ENCODE peak calls at places on chromosomes 3 and 15, in nine cellular contexts. One of them, this sample, is unnamed. For H3K36me3, the result is how much of the 10 kb centered on the place peaks cover.

GRCh38 chr3:9899289-9899791 is 3.3 kb upstream of the IL17RE start:
- DNase-seq in body of pancreas: no peak
- DNase-seq in pancreas: no peak
- DNase-seq in lower lobe of right lung: no peak
- DNase-seq in GM06990: no peak
- DNase-seq in brain microvascular endothelial cell: no peak
- DNase-seq in ovary: no peak
- DNase-seq in PC-3: no peak
- DNase-seq in prostate gland: no peak
- DNase-seq in this sample: no peak

GRCh38 chr15:47523669-47524068 is 193.6 kb upstream of the SEMA6D start:
- DNase-seq in PC-3: no peak
- DNase-seq in body of pancreas: no peak
- DNase-seq in pancreas: no peak
- DNase-seq in GM06990: no peak
- DNase-seq in prostate gland: no peak
- DNase-seq in ovary: no peak
- DNase-seq in brain microvascular endothelial cell: peak
- DNase-seq in lower lobe of right lung: no peak
- DNase-seq in this sample: no peak

GRCh38 chr3:127911421-127911931 is 3.6 kb upstream of the KBTBD12 start:
- DNase-seq in lower lobe of right lung: no peak
- DNase-seq in body of pancreas: no peak
- DNase-seq in prostate gland: peak
- DNase-seq in ovary: peak
- DNase-seq in GM06990: no peak
- DNase-seq in PC-3: no peak
- DNase-seq in pancreas: no peak
- DNase-seq in brain microvascular endothelial cell: no peak
- DNase-seq in this sample: peak

GRCh38 chr3:60013241-60013640 is 963.4 kb upstream of the CFAP20DC start:
- DNase-seq in body of pancreas: no peak
- DNase-seq in PC-3: peak
- DNase-seq in lower lobe of right lung: no peak
- DNase-seq in ovary: no peak
- DNase-seq in brain microvascular endothelial cell: no peak
- DNase-seq in GM06990: no peak
- DNase-seq in prostate gland: no peak
- DNase-seq in pancreas: no peak
- DNase-seq in this sample: no peak

GRCh38 chr15:91549581-91549980 is 303.9 kb upstream of the SLCO3A1 start:
- DNase-seq in PC-3: no peak
- DNase-seq in ovary: no peak
- DNase-seq in body of pancreas: no peak
- DNase-seq in prostate gland: no peak
- DNase-seq in brain microvascular endothelial cell: no peak
- DNase-seq in GM06990: no peak
- DNase-seq in pancreas: no peak
- DNase-seq in lower lobe of right lung: no peak
- DNase-seq in this sample: no peak

GRCh38 chr15:75356006-75356405 is 9.2 kb downstream of the NEIL1 start:
- DNase-seq in GM06990: no peak
- DNase-seq in pancreas: no peak
- DNase-seq in prostate gland: no peak
- DNase-seq in brain microvascular endothelial cell: no peak
- DNase-seq in lower lobe of right lung: no peak
- DNase-seq in ovary: no peak
- DNase-seq in PC-3: no peak
- DNase-seq in body of pancreas: no peak
- DNase-seq in this sample: no peak

GRCh38 chr3:19967208-19967607 is 20.3 kb downstream of the RAB5A start:
- DNase-seq in brain microvascular endothelial cell: no peak
- DNase-seq in PC-3: no peak
- DNase-seq in body of pancreas: no peak
- DNase-seq in prostate gland: no peak
- DNase-seq in pancreas: no peak
- DNase-seq in lower lobe of right lung: no peak
- DNase-seq in GM06990: no peak
- DNase-seq in ovary: no peak
- DNase-seq in this sample: no peak

GRCh38 chr3:195080125-195080524 is 190.8 kb downstream of the XXYLT1 start:
- DNase-seq in body of pancreas: no peak
- DNase-seq in ovary: no peak
- DNase-seq in prostate gland: no peak
- DNase-seq in lower lobe of right lung: peak
- DNase-seq in PC-3: no peak
- DNase-seq in pancreas: peak
- DNase-seq in GM06990: no peak
- DNase-seq in brain microvascular endothelial cell: no peak
- DNase-seq in this sample: no peak

GRCh38 chr15:64224508-64224907 is 61.7 kb upstream of the PPIB start:
- DNase-seq in GM06990: no peak
- DNase-seq in PC-3: no peak
- DNase-seq in brain microvascular endothelial cell: peak
- DNase-seq in lower lobe of right lung: no peak
- DNase-seq in pancreas: no peak
- DNase-seq in prostate gland: peak
- DNase-seq in ovary: no peak
- DNase-seq in body of pancreas: peak
- DNase-seq in this sample: no peak

GRCh38 chr3:4722103-4722502 is 229.0 kb downstream of the ITPR1 start:
- DNase-seq in brain microvascular endothelial cell: peak
- DNase-seq in PC-3: peak
- DNase-seq in pancreas: no peak
- DNase-seq in GM06990: peak
- DNase-seq in ovary: no peak
- DNase-seq in lower lobe of right lung: no peak
- DNase-seq in body of pancreas: peak
- DNase-seq in prostate gland: peak
- DNase-seq in this sample: no peak

GRCh38 chr3:63015614-63016016 is 140.4 kb upstream of the CADPS start:
- DNase-seq in pancreas: peak
- DNase-seq in PC-3: no peak
- DNase-seq in GM06990: no peak
- DNase-seq in brain microvascular endothelial cell: no peak
- DNase-seq in ovary: no peak
- DNase-seq in lower lobe of right lung: no peak
- DNase-seq in prostate gland: no peak
- DNase-seq in body of pancreas: no peak
- DNase-seq in this sample: no peak

GRCh38 chr3:134309987-134310700 is 59.5 kb upstream of the RYK start:
- DNase-seq in body of pancreas: no peak
- DNase-seq in pancreas: no peak
- DNase-seq in lower lobe of right lung: peak
- DNase-seq in prostate gland: peak
- DNase-seq in ovary: no peak
- DNase-seq in brain microvascular endothelial cell: no peak
- DNase-seq in PC-3: peak
- DNase-seq in GM06990: no peak
- DNase-seq in this sample: no peak

GRCh38 chr15:66097151-66098018 is 156.2 kb downstream of the MEGF11 start:
- DNase-seq in ovary: no peak
- DNase-seq in pancreas: no peak
- DNase-seq in lower lobe of right lung: no peak
- DNase-seq in body of pancreas: no peak
- DNase-seq in prostate gland: no peak
- DNase-seq in GM06990: no peak
- DNase-seq in brain microvascular endothelial cell: no peak
- DNase-seq in PC-3: no peak
- DNase-seq in this sample: no peak

GRCh38 chr3:55357796-55358195 is 129.3 kb downstream of the WNT5A start:
- DNase-seq in GM06990: no peak
- DNase-seq in lower lobe of right lung: no peak
- DNase-seq in pancreas: no peak
- DNase-seq in body of pancreas: no peak
- DNase-seq in brain microvascular endothelial cell: no peak
- DNase-seq in prostate gland: no peak
- DNase-seq in PC-3: no peak
- DNase-seq in ovary: no peak
- DNase-seq in this sample: no peak

GRCh38 chr3:65758871-65759598 is 279.7 kb downstream of the MAGI1 start:
- DNase-seq in brain microvascular endothelial cell: no peak
- DNase-seq in prostate gland: no peak
- DNase-seq in body of pancreas: no peak
- DNase-seq in ovary: no peak
- DNase-seq in GM06990: peak
- DNase-seq in lower lobe of right lung: no peak
- DNase-seq in PC-3: no peak
- DNase-seq in pancreas: no peak
- DNase-seq in this sample: no peak

GRCh38 chr3:126118591-126118990 is 34.7 kb upstream of the SLC41A3 start:
- DNase-seq in ovary: no peak
- DNase-seq in pancreas: peak
- DNase-seq in GM06990: no peak
- DNase-seq in brain microvascular endothelial cell: no peak
- DNase-seq in lower lobe of right lung: no peak
- DNase-seq in body of pancreas: peak
- DNase-seq in prostate gland: no peak
- DNase-seq in PC-3: no peak
- DNase-seq in this sample: no peak

GRCh38 chr3:40487172-40487571 is 10.2 kb downstream of the ZNF619 start:
- DNase-seq in prostate gland: no peak
- DNase-seq in lower lobe of right lung: no peak
- DNase-seq in pancreas: no peak
- DNase-seq in GM06990: no peak
- DNase-seq in ovary: no peak
- DNase-seq in PC-3: no peak
- DNase-seq in body of pancreas: no peak
- DNase-seq in brain microvascular endothelial cell: no peak
- DNase-seq in this sample: no peak
- H3K36me3 ChIP-seq in prostate gland: under half
- H3K36me3 ChIP-seq in lower lobe of right lung: half or more
- H3K36me3 ChIP-seq in pancreas: under half
- H3K36me3 ChIP-seq in GM06990: under half
- H3K36me3 ChIP-seq in ovary: under half
- H3K36me3 ChIP-seq in PC-3: under half
- H3K36me3 ChIP-seq in body of pancreas: under half
- H3K36me3 ChIP-seq in brain microvascular endothelial cell: under half
- H3K36me3 ChIP-seq in this sample: under half

DNA sequence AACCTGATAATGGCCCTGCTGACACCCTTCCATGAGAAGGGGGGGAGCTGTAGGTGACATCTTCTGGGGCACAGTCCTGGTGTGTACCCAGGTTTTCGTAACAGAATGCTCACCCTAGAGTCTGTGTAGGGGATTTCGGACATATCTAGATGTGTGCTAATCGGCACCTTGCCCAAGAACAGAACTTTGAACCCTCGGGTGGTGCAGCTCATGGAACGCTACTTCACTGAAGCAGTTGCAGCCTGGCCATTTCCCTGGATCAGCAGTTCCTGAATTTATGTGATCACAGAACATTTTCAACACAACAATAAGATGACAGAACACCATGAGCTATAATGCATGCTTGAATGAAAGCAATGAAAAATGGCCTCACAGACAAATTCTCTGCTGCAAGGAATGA is 57.5 kb upstream of the MUC13 start:
- DNase-seq in body of pancreas: no peak
- DNase-seq in brain microvascular endothelial cell: no peak
- DNase-seq in ovary: no peak
- DNase-seq in pancreas: no peak
- DNase-seq in prostate gland: no peak
- DNase-seq in lower lobe of right lung: no peak
- DNase-seq in GM06990: no peak
- DNase-seq in PC-3: no peak
- DNase-seq in this sample: no peak
- TF ChIP-seq CTCF in body of pancreas: no peak
- TF ChIP-seq CTCF in brain microvascular endothelial cell: no peak
- TF ChIP-seq CTCF in ovary: no peak
- TF ChIP-seq CTCF in pancreas: no peak
- TF ChIP-seq CTCF in prostate gland: no peak
- TF ChIP-seq CTCF in lower lobe of right lung: no peak
- TF ChIP-seq CTCF in GM06990: no peak
- TF ChIP-seq CTCF in PC-3: no peak
- TF ChIP-seq CTCF in this sample: no peak

DNA sequence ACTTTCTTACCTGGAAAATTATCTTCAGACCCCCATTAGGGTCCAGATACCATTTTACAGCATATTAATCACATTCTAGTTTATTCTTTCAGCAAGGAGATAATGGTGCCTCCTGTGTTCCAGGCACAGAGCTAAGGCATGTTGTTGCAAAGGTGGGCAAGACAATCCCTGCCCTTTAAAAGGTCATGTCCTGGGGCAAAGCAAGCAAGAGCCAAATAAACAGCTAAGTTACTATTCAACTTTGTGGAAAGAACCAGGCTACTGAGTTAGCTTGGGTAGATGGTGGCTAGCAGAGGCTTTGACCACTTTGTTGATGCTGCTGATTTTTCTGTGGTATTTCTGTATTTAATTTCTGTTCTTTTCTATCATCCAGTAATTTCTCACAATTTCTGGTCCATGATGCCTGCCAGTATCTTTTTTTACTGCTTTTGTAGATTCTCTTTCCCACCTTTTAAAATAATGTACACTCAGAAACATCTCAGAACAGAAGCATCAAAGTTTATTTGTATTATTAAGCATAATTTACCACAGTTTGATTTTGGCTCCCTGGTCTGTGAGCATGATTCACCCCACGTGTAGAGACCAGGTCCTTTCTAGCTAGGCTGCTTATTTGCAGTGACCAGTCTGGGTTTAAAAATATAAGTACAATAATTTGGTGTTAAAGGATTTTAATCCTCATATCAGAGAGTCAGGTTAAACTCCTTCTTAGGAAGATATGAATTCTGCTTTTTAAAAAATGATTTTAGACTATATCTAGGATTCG is 71.5 kb downstream of the LRRC28 start:
- DNase-seq in ovary: no peak
- DNase-seq in body of pancreas: no peak
- DNase-seq in PC-3: no peak
- DNase-seq in lower lobe of right lung: no peak
- DNase-seq in pancreas: no peak
- DNase-seq in GM06990: no peak
- DNase-seq in brain microvascular endothelial cell: no peak
- DNase-seq in prostate gland: no peak
- DNase-seq in this sample: no peak
- H3K36me3 ChIP-seq in ovary: under half
- H3K36me3 ChIP-seq in body of pancreas: under half
- H3K36me3 ChIP-seq in PC-3: under half
- H3K36me3 ChIP-seq in lower lobe of right lung: under half
- H3K36me3 ChIP-seq in pancreas: under half
- H3K36me3 ChIP-seq in GM06990: under half
- H3K36me3 ChIP-seq in brain microvascular endothelial cell: under half
- H3K36me3 ChIP-seq in prostate gland: under half
- H3K36me3 ChIP-seq in this sample: under half

DNA sequence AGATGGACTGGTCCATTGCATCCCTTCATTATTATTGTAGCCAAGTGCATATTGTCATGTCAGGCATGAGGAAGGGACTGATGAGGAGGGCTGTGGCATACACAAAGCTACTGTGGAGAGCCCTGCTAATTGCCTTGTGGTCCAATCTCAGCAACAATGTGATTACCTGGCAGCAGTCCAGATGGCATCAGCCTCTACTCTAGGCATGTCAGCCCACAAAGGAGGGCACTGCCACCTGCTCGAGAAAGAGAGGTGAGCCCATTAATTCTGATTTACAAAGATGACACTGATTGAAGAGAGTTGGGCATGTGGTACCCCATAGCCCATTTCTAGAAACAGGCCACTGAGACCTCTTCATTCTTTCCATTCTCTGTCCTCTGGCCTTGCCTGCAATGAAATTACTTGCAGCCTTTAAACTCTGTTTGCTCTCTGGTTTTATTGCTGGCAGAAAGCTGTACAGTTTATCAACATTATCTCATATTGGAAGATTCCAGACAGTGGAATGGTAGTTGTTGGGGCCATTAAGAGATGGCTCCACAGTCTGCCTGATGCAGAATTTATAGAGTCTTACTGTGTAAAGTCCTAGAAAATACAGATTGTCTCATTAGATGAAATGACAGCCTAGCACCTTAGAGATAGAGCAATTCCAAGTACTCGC is 307.7 kb downstream of the ARPP21 start:
- DNase-seq in ovary: no peak
- DNase-seq in GM06990: no peak
- DNase-seq in PC-3: no peak
- DNase-seq in pancreas: no peak
- DNase-seq in lower lobe of right lung: no peak
- DNase-seq in body of pancreas: no peak
- DNase-seq in brain microvascular endothelial cell: no peak
- DNase-seq in prostate gland: no peak
- DNase-seq in this sample: no peak
- TF ChIP-seq CTCF in ovary: no peak
- TF ChIP-seq CTCF in GM06990: no peak
- TF ChIP-seq CTCF in PC-3: no peak
- TF ChIP-seq CTCF in pancreas: no peak
- TF ChIP-seq CTCF in lower lobe of right lung: no peak
- TF ChIP-seq CTCF in body of pancreas: no peak
- TF ChIP-seq CTCF in brain microvascular endothelial cell: no peak
- TF ChIP-seq CTCF in prostate gland: no peak
- TF ChIP-seq CTCF in this sample: no peak